ENCODE peak calls at places on chromosomes 13 and 19, in seven cellular contexts. S is NCI-H345, A is NCI-H1105, H is omental fat pad, P is head of caudate nucleus, I is Caki2, T is Calu3. M is an unnamed sample.
A peak's percentile ranks its signal among the peaks of the same experiment; 100 is the strongest.

GRCh38 chr19:44705502-44706010 is 6.6 kb downstream of the CEACAM16 start:
- DNase-seq in S (no peak), T (no peak), P (no peak), H (no peak), A (no peak), I (no peak), M (no peak)

GRCh38 chr13:29925457-29925856 is 75.0 kb upstream of the UBL3 start:
- DNase-seq in H (peak; percentile 58), S (peak; percentile 76), P (no peak), T (peak; percentile 74), A (peak; percentile 52), I (peak; percentile 62), M (no peak)

GRCh38 chr13:96091932-96092253 is 2.0 kb downstream of the HS6ST3 start:
- DNase-seq in H (no peak), T (no peak), A (no peak), P (no peak), S (no peak), I (peak; percentile 39), M (no peak)

GRCh38 chr19:16836115-16836905 is 7.1 kb downstream of the SIN3B start:
- DNase-seq in A (no peak), H (no peak), I (no peak), P (no peak), S (no peak), T (no peak), M (no peak)

GRCh38 chr19:44735011-44735410 is 13.5 kb upstream of the BCL3 start:
- DNase-seq in H (no peak), T (peak; percentile 44), A (no peak), I (peak; percentile 58), P (no peak), S (no peak), M (no peak)

GRCh38 chr19:3054972-3055740 is 7.1 kb downstream of the TLE5 start:
- DNase-seq in P (no peak), H (no peak), A (no peak), I (peak; percentile 46), S (no peak), T (peak; percentile 54), M (no peak)

GRCh38 chr19:53504903-53505302 is 33.0 kb upstream of the ZNF331 start:
- DNase-seq in S (no peak), T (no peak), P (no peak), A (no peak), H (no peak), I (no peak), M (no peak)

GRCh38 chr13:44231786-44232516 is 141.7 kb upstream of the SERP2 start:
- DNase-seq in S (peak; percentile 89), H (peak; percentile 48), P (no peak), A (no peak), I (peak; percentile 96), T (peak; percentile 86), M (no peak)

GRCh38 chr13:59337070-59337469 is 826.7 kb downstream of the DIAPH3 start:
- DNase-seq in A (no peak), H (no peak), S (no peak), I (no peak), T (no peak), P (no peak), M (no peak)

M was measured in CD4-positive, alpha-beta memory T cell.